ENCODE peak calls at places on chromosomes 4 and X, in eight cellular contexts. N, S, F, M, G, W, A and C are unnamed samples.

GRCh38 chrX:24014388-24015018 is 12.5 kb downstream of the KLHL15 start:
- DNase-seq in N (no peak), S (peak), F (no peak), M (no peak), G (no peak), W (no peak), A (no peak), C (no peak)

GRCh38 chr4:8325284-8325973 is 55.9 kb downstream of the HTRA3 start:
- DNase-seq in N (no peak), S (peak), F (no peak), M (no peak), G (peak), W (no peak), A (no peak), C (no peak)

GRCh38 chr4:87915621-87916020 is 59.9 kb upstream of the SPP1 start:
- DNase-seq in N (no peak), S (no peak), F (no peak), M (no peak), G (no peak), W (no peak), A (no peak), C (no peak)

GRCh38 chr4:16581117-16581516 is 317.3 kb downstream of the LDB2 start:
- DNase-seq in N (no peak), S (no peak), F (no peak), M (no peak), G (no peak), W (no peak), A (no peak), C (no peak)

GRCh38 chrX:154482786-154483185 is 3.6 kb downstream of the UBL4A start:
- DNase-seq in N (no peak), S (no peak), F (no peak), M (no peak), G (no peak), W (no peak), A (no peak), C (no peak)

GRCh38 chr4:53671757-53672156 is 80.5 kb upstream of the LNX1 start:
- DNase-seq in N (no peak), S (no peak), F (no peak), M (no peak), G (no peak), W (no peak), A (no peak), C (no peak)

GRCh38 chr4:6403400-6403685 is 69.1 kb downstream of the PPP2R2C start:
- DNase-seq in N (no peak), S (no peak), F (no peak), M (no peak), G (no peak), W (no peak), A (no peak), C (no peak)

GRCh38 chrX:30141966-30142365 is 73.4 kb upstream of the MAGEB2 start:
- DNase-seq in N (peak), S (peak), F (no peak), M (no peak), G (no peak), W (peak), A (no peak), C (peak)

GRCh38 chrX:155767101-155767878 is 113.9 kb upstream of the VAMP7 start:
- DNase-seq in N (no peak), S (peak), F (peak), M (peak), G (peak), W (peak), A (peak), C (peak)

GRCh38 chr4:53476232-53477037 is 99.0 kb downstream of the FIP1L1 start:
- DNase-seq in N (no peak), S (peak), F (peak), M (peak), G (peak), W (no peak), A (no peak), C (peak)

GRCh38 chrX:47900833-47901232 is 64.1 kb downstream of the ZNF81 start:
- DNase-seq in N (peak), S (no peak), F (no peak), M (no peak), G (no peak), W (no peak), A (no peak), C (no peak)

GRCh38 chr4:128649575-128650205 is 159.8 kb upstream of the JADE1 start:
- DNase-seq in N (no peak), S (peak), F (no peak), M (no peak), G (no peak), W (no peak), A (no peak), C (peak)

GRCh38 chrX:29090811-29091210 is 503.6 kb downstream of the IL1RAPL1 start:
- DNase-seq in N (no peak), S (no peak), F (no peak), M (no peak), G (no peak), W (no peak), A (no peak), C (no peak)

GRCh38 chrX:118220509-118220908 is 103.9 kb upstream of the KLHL13 start:
- DNase-seq in N (no peak), S (no peak), F (no peak), M (no peak), G (no peak), W (no peak), A (no peak), C (no peak)

GRCh38 chrX:118974088-118974907 is at the start of gene LONRF3:
- DNase-seq in N (no peak), S (peak), F (peak), M (peak), G (peak), W (peak), A (peak), C (no peak)

GRCh38 chrX:41596586-41596985 is 92.2 kb upstream of the GPR34 start:
- DNase-seq in N (no peak), S (peak), F (no peak), M (no peak), G (no peak), W (no peak), A (no peak), C (no peak)

GRCh38 chrX:74419861-74420193 is 1.5 kb upstream of the SLC16A2 start:
- DNase-seq in N (no peak), S (peak), F (no peak), M (no peak), G (no peak), W (no peak), A (no peak), C (no peak)

GRCh38 chr4:181685461-181685860 is 557.7 kb upstream of the TENM3 start:
- DNase-seq in N (no peak), S (peak), F (no peak), M (no peak), G (no peak), W (no peak), A (no peak), C (no peak)

GRCh38 chr4:11069581-11069980 is 359.1 kb downstream of the HS3ST1 start:
- DNase-seq in N (no peak), S (no peak), F (no peak), M (no peak), G (no peak), W (no peak), A (no peak), C (no peak)

DNA sequence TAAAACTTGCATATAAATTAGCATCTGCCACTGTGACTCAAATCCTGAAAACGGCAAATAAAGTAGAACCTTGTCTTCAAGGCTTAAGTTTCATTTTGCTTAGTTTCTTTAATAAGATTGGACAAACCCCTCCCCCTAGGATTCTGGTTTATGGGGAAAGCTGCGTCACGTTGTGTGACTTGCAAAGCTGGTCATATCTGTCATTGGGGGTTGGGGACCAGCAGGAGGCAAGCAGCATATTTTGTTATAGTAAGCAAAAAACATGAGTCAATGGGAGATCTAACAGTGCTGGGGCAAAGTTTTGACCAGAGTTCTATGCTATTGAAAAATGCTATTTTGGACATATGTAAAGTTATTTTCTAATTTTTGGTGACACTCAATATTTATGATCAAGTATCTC is 407.3 kb downstream of the PCDH18 start:
- DNase-seq in N (no peak), S (peak), F (no peak), M (no peak), G (peak), W (no peak), A (no peak), C (no peak)
- H3K4me3 ChIP-seq in N (no peak), S (peak), F (peak), M (peak), G (peak), W (peak), A (peak), C (peak)

GRCh38 chr4:94695389-94695788 is 62.4 kb upstream of the BMPR1B start:
- DNase-seq in N (no peak), S (peak), F (no peak), M (no peak), G (no peak), W (no peak), A (no peak), C (no peak)

GRCh38 chr4:94686086-94686485 is 71.7 kb upstream of the BMPR1B start:
- DNase-seq in N (no peak), S (no peak), F (no peak), M (no peak), G (no peak), W (no peak), A (no peak), C (no peak)

GRCh38 chr4:94689155-94689554 is 68.6 kb upstream of the BMPR1B start:
- DNase-seq in N (no peak), S (no peak), F (no peak), M (no peak), G (no peak), W (no peak), A (no peak), C (no peak)

GRCh38 chr4:94691552-94691951 is 66.2 kb upstream of the BMPR1B start:
- DNase-seq in N (no peak), S (no peak), F (no peak), M (no peak), G (no peak), W (no peak), A (no peak), C (no peak)

GRCh38 chr4:94690851-94691254 is 66.9 kb upstream of the BMPR1B start:
- DNase-seq in N (no peak), S (peak), F (no peak), M (no peak), G (no peak), W (peak), A (no peak), C (no peak)
- H3K27ac ChIP-seq in N (no peak), S (peak), F (no peak), M (no peak), G (no peak), W (peak), A (no peak), C (no peak)

GRCh38 chr4:86481429-86481828 is 112.7 kb upstream of the PTPN13 start:
- DNase-seq in N (no peak), S (no peak), F (no peak), M (no peak), G (no peak), W (no peak), A (no peak), C (no peak)

GRCh38 chr4:86482851-86483490 is 111.1 kb upstream of the PTPN13 start:
- DNase-seq in N (peak), S (peak), F (no peak), M (no peak), G (no peak), W (no peak), A (no peak), C (no peak)

GRCh38 chr4:86484241-86484640 is 109.9 kb upstream of the PTPN13 start:
- DNase-seq in N (no peak), S (no peak), F (no peak), M (no peak), G (no peak), W (no peak), A (no peak), C (no peak)

GRCh38 chr4:86487738-86488137 is 106.4 kb upstream of the PTPN13 start:
- DNase-seq in N (no peak), S (no peak), F (no peak), M (no peak), G (no peak), W (no peak), A (no peak), C (no peak)

DNA sequence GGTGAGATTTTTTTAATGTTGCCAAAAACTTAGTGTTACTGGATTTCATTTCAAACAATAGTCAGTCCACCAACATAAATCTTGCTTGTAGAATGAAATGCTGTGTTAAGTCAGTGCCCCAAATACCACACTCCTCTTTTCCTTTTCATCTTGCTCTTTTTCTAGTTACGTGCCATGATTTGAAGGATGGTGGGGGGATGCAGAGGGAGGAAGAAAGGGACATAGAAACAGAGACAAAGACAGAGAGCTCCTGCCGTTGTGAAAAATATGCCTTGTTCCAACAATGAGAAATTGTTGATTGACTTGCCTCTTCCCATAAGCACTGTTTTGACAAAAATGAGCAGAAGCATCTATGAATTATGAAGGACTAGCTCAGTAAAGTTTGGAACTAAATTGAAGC is 111.8 kb upstream of the PTPN13 start:
- DNase-seq in N (no peak), S (no peak), F (no peak), M (no peak), G (no peak), W (no peak), A (no peak), C (no peak)
- H3K4me3 ChIP-seq in N (no peak), S (no peak), F (no peak), M (no peak), G (no peak), W (no peak), A (no peak), C (no peak)

DNA sequence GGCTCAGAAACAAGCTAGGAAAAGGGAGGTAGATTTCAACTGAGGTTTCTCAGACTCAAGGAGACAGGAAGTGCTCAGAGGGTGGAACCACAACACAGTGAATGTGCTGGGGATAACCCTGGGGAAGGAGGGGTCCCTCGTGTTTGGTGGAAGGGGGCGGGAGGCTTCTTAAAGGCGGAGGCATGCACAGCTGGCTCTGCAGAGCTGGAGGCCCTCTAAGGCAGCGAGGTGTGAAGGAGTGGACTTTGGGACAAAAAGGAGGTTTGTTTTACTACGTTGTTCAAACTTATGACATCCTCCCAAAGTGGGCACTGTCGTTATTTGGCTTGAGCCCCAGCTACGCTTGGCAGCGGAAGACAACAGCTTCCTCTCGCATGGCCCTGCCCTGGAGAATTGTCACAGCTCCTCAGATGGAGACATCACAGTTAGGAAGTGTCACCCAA is 21.7 kb upstream of the MTM1 start:
- DNase-seq in N (no peak), S (peak), F (no peak), M (no peak), G (no peak), W (no peak), A (no peak), C (no peak)
- H3K27ac ChIP-seq in N (no peak), S (no peak), F (peak), M (peak), G (no peak), W (no peak), A (peak), C (no peak)

GRCh38 chr4:146059153-146059552 is 116.4 kb upstream of the LSM6 start:
- DNase-seq in N (peak), S (no peak), F (no peak), M (no peak), G (no peak), W (no peak), A (no peak), C (no peak)
- H3K4me3 ChIP-seq in N (peak), S (no peak), F (no peak), M (no peak), G (no peak), W (no peak), A (no peak), C (no peak)

GRCh38 chr4:152805818-152806217 is 26.1 kb downstream of the ARFIP1 start:
- DNase-seq in N (no peak), S (no peak), F (no peak), M (no peak), G (no peak), W (no peak), A (no peak), C (no peak)

GRCh38 chr4:152807294-152807829 is 27.6 kb downstream of the ARFIP1 start:
- DNase-seq in N (no peak), S (peak), F (no peak), M (no peak), G (no peak), W (no peak), A (no peak), C (no peak)

GRCh38 chr4:152806492-152807125 is 26.9 kb downstream of the ARFIP1 start:
- DNase-seq in N (no peak), S (no peak), F (no peak), M (no peak), G (no peak), W (no peak), A (no peak), C (no peak)

GRCh38 chr4:152805071-152805650 is 25.4 kb downstream of the ARFIP1 start:
- DNase-seq in N (no peak), S (no peak), F (no peak), M (no peak), G (no peak), W (no peak), A (no peak), C (no peak)

DNA sequence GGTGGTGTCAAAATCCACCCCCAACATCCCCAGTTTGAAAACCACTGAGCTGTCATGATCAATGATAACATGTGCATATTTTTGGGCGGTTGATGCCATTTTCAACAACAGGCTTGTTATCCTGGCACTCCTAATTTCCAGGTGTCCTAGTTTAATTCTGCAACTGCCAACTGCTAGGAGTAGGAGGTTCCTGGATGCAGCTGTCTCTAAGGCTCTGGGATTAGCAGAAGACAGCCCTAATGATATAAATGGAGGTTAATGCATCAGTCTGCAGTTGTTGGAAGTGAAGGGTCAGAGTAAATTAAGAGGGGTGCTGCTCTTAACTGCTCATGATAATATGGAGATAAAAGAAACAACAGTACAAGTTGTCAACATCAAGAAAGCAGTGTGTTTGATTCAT is 23.8 kb downstream of the ARFIP1 start:
- DNase-seq in N (no peak), S (no peak), F (no peak), M (no peak), G (no peak), W (no peak), A (no peak), C (no peak)
- H3K27ac ChIP-seq in N (no peak), S (no peak), F (no peak), M (peak), G (no peak), W (no peak), A (no peak), C (no peak)

GRCh38 chrX:39777623-39778025 is 320.1 kb downstream of the BCOR start:
- DNase-seq in N (no peak), S (no peak), F (no peak), M (no peak), G (no peak), W (no peak), A (no peak), C (no peak)
- H3K4me3 ChIP-seq in N (no peak), S (no peak), F (no peak), M (no peak), G (no peak), W (no peak), A (no peak), C (no peak)

DNA sequence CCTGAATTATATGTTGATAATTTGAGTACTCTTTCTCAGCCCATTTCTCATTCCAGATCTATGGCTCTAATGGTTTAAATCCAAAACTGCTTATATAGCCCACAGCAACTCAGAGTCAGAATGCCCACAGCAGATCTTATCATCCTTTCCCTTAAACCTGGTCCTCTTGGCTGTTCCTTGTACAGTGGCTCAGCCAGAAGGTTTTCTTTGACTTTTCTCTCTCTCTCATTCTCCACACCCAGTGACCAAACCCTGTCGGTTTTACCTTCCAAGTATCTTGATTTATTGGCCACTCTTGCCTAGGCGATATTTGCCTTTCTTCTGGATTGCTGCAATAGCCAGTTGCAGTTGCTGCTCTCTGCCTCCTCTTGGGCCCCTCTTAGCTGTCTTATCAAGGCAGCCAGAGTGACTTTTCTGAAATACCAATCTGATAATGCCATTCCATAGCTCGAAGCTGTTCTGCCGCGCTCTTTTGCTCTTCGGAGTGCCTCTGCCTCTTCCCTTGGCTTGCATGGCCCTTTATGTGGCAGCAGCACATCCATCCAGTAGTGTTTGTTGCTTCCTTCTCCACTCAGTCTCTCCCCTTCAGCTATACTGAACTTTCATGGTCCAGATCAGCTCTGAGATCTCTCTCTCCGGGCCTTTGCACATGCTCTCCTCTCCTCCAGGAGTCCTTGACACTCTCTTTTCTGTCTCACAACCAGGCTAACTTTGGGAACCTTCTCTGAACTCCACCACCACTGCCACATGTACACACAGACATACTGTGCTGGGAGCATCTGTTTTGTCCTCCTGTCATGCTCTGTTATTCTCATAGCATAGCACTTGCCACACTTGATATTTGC is 11.8 kb downstream of the GAB1 start:
- DNase-seq in N (no peak), S (no peak), F (no peak), M (no peak), G (no peak), W (no peak), A (no peak), C (no peak)
- H3K27ac ChIP-seq in N (no peak), S (no peak), F (no peak), M (no peak), G (no peak), W (no peak), A (no peak), C (no peak)